ENCODE peak calls at places on chromosome 17, in four cellular contexts. K, P, D and C are unnamed samples.

GRCh38 chr17:6079155-6079554 is 9.0 kb downstream of the WSCD1 start:
- DNase-seq in D (no peak), P (no peak), K (no peak), C (no peak)

GRCh38 chr17:42920922-42921321 is 20.3 kb downstream of the G6PC1 start:
- DNase-seq in D (no peak), P (no peak), K (no peak), C (no peak)

GRCh38 chr17:9472541-9472940 is 103.1 kb downstream of the STX8 start:
- DNase-seq in K (peak), P (no peak), D (no peak), C (no peak)

GRCh38 chr17:29091591-29092291 is 48.8 kb downstream of the PIPOX start:
- DNase-seq in D (no peak), P (no peak), K (no peak), C (no peak)

GRCh38 chr17:71068351-71068750 is 899.0 kb downstream of the KCNJ2 start:
- DNase-seq in K (peak), P (no peak), D (no peak), C (no peak)

GRCh38 chr17:78746949-78747269 is 35.2 kb downstream of the CYTH1 start:
- DNase-seq in D (no peak), K (no peak), P (no peak), C (no peak)

GRCh38 chr17:37607637-37608368 is 1.4 kb downstream of the SYNRG start:
- DNase-seq in D (no peak), K (no peak), P (no peak), C (no peak)

GRCh38 chr17:35244345-35245195 is 1.7 kb downstream of the SLFN5 start:
- DNase-seq in P (peak), D (no peak), K (peak), C (peak)

GRCh38 chr17:42387663-42388380 is 420 bp downstream of the STAT3 start:
- DNase-seq in K (no peak), D (no peak), P (peak), C (peak)

GRCh38 chr17:79619636-79620206 is 8.9 kb upstream of the RBFOX3 start:
- DNase-seq in K (no peak), D (no peak), P (no peak), C (peak)

GRCh38 chr17:27293359-27293897 is 486 bp upstream of the WSB1 start:
- DNase-seq in P (peak), D (no peak), K (no peak), C (no peak)

GRCh38 chr17:64145751-64146417 is 15.9 kb upstream of the ERN1 start:
- DNase-seq in P (peak), D (peak), K (peak), C (peak)
- H3K56ac ChIP-seq in P (peak), D (peak), K (peak), C (peak)

GRCh38 chr17:7240375-7240774 is 1.1 kb upstream of the PHF23 start:
- DNase-seq in P (no peak), K (no peak), D (no peak), C (no peak)

GRCh38 chr17:7237761-7238417 is 1.4 kb downstream of the PHF23 start:
- DNase-seq in D (no peak), P (peak), K (peak), C (peak)

GRCh38 chr17:7238418-7239090 is 703 bp downstream of the PHF23 start:
- DNase-seq in K (no peak), D (no peak), P (no peak), C (peak)

GRCh38 chr17:7241047-7241733 is 1.1 kb downstream of the GABARAP start:
- DNase-seq in K (no peak), P (no peak), D (no peak), C (no peak)

DNA sequence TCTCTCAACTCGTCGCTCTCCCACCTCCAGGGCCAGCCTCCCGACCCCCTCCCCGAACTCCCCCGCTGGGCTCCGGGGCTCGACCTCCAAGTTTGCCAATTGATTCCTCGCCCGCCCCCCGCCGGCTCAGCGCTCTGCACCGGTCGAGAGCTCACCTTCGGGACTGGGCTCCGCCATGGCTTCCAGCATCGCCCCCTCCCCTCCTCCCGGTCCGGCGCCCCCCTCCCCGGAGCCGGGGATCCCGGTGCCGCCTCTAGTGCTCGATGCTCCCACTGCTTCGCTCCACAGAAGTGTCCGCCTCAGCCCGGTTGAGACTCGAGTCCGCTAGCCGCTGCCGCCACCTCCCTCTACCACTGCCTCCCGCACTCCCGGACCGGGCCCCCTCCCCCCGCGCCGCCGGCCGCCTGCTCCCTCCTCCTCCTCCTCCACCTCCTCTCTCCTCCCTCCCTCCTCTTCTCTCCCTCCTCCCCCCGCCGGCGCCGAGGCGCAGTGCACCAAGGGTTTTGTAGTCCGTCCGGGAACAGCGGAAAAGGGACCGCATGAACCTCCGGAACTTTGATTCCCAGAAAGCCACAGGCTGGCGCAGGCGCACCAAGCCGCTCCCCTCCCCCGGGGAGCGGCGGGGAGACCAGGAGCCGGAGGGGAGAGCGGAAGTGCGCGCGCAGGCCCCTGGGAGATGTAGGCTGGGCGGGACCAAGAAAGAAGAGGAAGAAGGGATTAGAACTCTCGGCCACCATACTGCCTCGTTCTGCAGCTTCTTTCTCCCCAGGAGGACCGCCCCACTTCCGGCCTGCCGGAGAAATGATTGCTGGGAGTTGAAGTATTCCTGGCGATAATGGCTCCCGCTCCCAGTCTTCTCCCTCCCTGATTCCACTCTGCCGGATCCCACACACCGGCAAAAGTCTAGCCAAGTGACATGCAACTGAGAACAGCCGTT is at the start of gene PHF23:
- DNase-seq in K (peak), P (peak), D (peak), C (peak)
- H3K56ac ChIP-seq in K (peak), P (peak), D (peak), C (no peak)

GRCh38 chr17:77247609-77248008 is 106.8 kb downstream of the SEC14L1 start:
- DNase-seq in P (no peak), K (no peak), D (no peak), C (no peak)
- H3K56ac ChIP-seq in P (peak), K (no peak), D (no peak), C (no peak)

DNA sequence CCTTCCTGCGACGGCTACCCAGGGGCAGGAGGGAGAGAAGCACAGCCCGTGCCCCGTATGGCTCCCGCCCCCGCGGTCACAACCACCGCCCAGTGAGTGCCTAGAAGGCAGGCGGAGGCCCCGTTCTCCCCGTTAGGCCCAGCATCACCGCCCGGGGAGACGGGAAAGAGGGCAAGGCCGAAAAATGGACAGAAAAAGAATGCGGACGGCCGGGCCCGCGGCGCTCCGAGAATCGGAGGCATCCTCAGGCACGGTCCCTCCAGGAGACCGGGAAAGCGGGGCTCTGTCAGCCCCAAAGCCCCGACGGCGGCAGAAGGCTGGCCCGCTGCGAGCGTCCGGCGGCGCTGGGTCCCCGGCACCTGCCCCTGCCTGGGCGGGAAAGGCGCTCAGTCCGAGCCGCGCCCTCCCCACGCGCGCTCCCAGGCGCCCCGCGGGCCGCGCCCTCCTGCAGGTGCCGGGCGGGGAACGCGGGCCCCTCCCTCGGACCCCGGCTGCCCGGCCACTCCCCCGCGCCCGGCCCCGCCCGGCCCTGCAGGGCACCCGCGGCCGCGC is 407 bp downstream of the MCRIP1 start:
- DNase-seq in D (no peak), P (no peak), K (no peak), C (no peak)
- H3K56ac ChIP-seq in D (peak), P (peak), K (peak), C (no peak)

GRCh38 chr17:68248199-68248825 is 469 bp downstream of the AMZ2 start:
- DNase-seq in D (no peak), P (no peak), K (peak), C (no peak)

GRCh38 chr17:68248886-68249872 is 1.3 kb downstream of the AMZ2 start:
- DNase-seq in K (no peak), P (no peak), D (no peak), C (no peak)

GRCh38 chr17:68247445-68248198 is at the start of gene AMZ2:
- DNase-seq in K (peak), P (peak), D (peak), C (peak)

DNA sequence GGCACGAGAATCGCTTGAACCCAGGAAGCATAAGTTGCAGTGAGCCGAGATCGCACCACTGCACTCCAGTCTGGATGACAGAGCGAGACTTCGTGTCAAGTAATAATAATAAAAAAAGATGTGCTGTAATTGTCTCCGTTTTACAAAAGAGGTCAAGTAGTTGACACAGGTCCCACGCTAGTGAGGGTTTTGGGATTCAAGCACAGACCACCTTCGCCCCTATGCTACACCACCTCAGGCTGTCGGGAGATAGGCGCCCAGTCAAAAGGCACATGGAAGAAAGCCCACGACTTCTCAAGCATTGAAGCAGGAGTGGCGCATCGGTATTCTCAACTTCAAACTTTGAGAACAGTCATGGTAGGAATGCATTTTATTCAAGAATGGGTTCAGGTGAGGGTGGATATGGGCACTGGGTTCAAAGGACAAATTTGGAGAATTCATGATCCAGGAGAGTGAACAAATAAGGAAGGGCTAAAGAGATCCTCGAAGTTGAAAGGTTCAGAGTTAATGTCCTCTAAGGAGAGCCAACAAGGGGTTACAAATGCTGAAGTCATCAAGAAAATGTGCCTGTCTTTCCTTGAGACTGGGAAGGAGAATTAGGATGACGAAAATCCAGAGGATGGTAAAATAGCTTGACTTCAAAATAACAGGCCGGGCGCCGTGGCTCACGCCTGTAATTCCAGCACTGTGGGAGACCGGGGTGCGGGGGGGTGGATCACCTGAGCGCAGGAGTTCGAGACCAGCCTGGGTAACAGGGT is 1.4 kb upstream of the AMZ2 start:
- DNase-seq in D (no peak), K (no peak), P (no peak), C (no peak)
- H3K56ac ChIP-seq in D (no peak), K (no peak), P (no peak), C (no peak)

GRCh38 chr17:63519116-63519881 is 3.9 kb upstream of the KCNH6 start:
- DNase-seq in K (no peak), P (no peak), D (no peak), C (no peak)
- H3K56ac ChIP-seq in K (no peak), P (no peak), D (no peak), C (no peak)

GRCh38 chr17:58668598-58668935 is 23.3 kb downstream of the TEX14 start:
- DNase-seq in P (no peak), D (no peak), K (no peak), C (no peak)

GRCh38 chr17:58665946-58666857 is 25.6 kb downstream of the TEX14 start:
- DNase-seq in P (no peak), D (no peak), K (no peak), C (no peak)

GRCh38 chr17:58666858-58667267 is 25.0 kb downstream of the TEX14 start:
- DNase-seq in D (no peak), P (no peak), K (peak), C (peak)

GRCh38 chr17:58669853-58670252 is 22.0 kb downstream of the TEX14 start:
- DNase-seq in K (no peak), P (no peak), D (no peak), C (no peak)

GRCh38 chr17:58667934-58668597 is 23.8 kb downstream of the TEX14 start:
- DNase-seq in D (no peak), P (no peak), K (peak), C (no peak)
- H3K56ac ChIP-seq in D (no peak), P (no peak), K (no peak), C (no peak)

GRCh38 chr17:77506371-77506991 is 365.7 kb downstream of the SEC14L1 start:
- DNase-seq in D (no peak), P (no peak), K (no peak), C (no peak)

GRCh38 chr17:77509599-77509998 is 368.8 kb downstream of the SEC14L1 start:
- DNase-seq in P (no peak), K (no peak), D (no peak), C (no peak)

GRCh38 chr17:77509089-77509488 is 368.3 kb downstream of the SEC14L1 start:
- DNase-seq in D (no peak), P (no peak), K (no peak), C (no peak)

GRCh38 chr17:77507116-77507885 is 366.5 kb downstream of the SEC14L1 start:
- DNase-seq in P (peak), K (no peak), D (no peak), C (peak)

DNA sequence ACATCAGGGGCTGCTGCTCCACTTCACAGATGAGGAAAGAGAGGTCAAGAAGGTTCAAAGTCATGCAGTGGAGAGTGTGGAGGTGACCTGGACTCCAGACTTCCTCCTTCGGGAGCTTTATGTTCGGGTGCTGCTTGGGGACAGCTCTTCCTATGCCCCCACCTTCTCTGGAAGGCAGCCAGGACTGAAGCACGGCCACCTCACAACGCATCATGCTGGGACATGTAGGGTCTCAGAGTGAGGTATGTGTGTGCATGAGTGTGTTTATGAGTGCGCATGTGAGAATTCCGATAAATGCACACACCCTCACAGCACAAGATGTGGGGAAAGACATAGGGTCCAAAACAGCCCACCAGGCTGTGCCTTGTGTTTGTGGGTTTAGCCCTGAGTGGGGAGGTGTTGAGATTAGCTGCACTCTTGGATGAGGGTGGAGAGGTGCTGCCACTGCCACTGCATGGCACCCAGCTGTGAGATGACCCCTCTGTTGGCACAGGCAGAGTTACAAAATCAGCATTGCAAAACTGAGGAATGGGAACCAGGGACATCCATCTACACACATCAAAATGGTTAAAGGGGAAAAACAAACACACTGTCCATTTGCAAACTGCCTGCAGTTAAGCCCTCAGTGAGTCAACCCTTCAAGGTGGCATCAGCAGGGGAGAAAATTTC is 367.4 kb downstream of the SEC14L1 start:
- DNase-seq in P (no peak), D (no peak), K (no peak), C (no peak)
- H3K56ac ChIP-seq in P (no peak), D (no peak), K (no peak), C (no peak)

GRCh38 chr17:20120835-20121234 is 111.7 kb downstream of the SPECC1 start:
- DNase-seq in K (no peak), D (no peak), P (no peak), C (no peak)
- H3K56ac ChIP-seq in K (no peak), D (no peak), P (no peak), C (no peak)

DNA sequence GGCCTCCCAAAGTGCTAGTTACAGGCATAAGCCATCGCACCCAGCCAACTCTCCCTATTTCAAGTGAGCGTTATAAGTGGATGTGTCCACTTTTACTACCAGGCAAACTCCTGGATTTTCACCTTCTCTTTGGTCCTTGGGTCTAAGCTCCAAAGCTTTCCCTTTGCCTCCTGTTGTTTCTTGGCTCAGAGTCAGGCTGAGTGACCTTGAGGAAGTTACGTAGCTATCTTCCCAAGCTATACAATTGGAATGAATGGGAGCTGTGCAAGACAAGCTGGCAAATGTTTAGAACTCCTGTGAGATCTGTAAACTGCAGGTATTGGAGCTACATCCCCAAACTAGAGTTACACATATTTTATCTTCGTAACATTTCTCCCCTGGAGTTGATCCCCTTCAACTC is 20.3 kb downstream of the NXPH3 start:
- DNase-seq in D (no peak), P (no peak), K (no peak), C (no peak)
- H3K56ac ChIP-seq in D (no peak), P (no peak), K (no peak), C (no peak)